ENCODE peak calls at places on chromosomes 13 and 19, in four cellular contexts. P is AG04450, X is heart left ventricle, L is astrocyte of the cerebellum. F is an unnamed sample.

GRCh38 chr19:44258139-44258538 is 1.5 kb upstream of the ZNF233 start:
- DNase-seq in P (no peak), X (no peak), L (no peak), F (no peak)

GRCh38 chr19:14505488-14506239 is 9.7 kb upstream of the GIPC1 start:
- DNase-seq in P (no peak), X (no peak), L (no peak), F (peak)

GRCh38 chr13:92175330-92175729 is 776.9 kb downstream of the GPC5 start:
- DNase-seq in P (peak), X (no peak), L (peak), F (no peak)

GRCh38 chr13:111915104-111915551 is 151.8 kb upstream of the SOX1 start:
- DNase-seq in P (no peak), X (no peak), L (no peak), F (no peak)

GRCh38 chr19:33860691-33861090 is 64.0 kb downstream of the KCTD15 start:
- DNase-seq in P (no peak), X (no peak), L (no peak), F (no peak)

GRCh38 chr19:17332677-17333581 is 1.7 kb downstream of the ANO8 start:
- DNase-seq in P (no peak), X (no peak), L (no peak), F (no peak)

GRCh38 chr13:99717959-99718674 is 216.8 kb downstream of the TM9SF2 start:
- DNase-seq in P (no peak), X (no peak), L (no peak), F (no peak)

GRCh38 chr19:55076321-55076720 is 652 bp downstream of the EPS8L1 start:
- DNase-seq in P (no peak), X (no peak), L (no peak), F (no peak)

GRCh38 chr19:4732680-4733114 is 9.1 kb upstream of the DPP9 start:
- DNase-seq in P (peak), X (no peak), L (no peak), F (no peak)

GRCh38 chr19:44308011-44308410 is 3.2 kb upstream of the ZNF235 start:
- DNase-seq in P (no peak), X (no peak), L (no peak), F (no peak)

GRCh38 chr13:90416519-90416918 is 931.0 kb upstream of the MIR17HG start:
- DNase-seq in P (no peak), X (no peak), L (no peak), F (peak)

GRCh38 chr13:35499131-35500051 is 22.9 kb upstream of the MAB21L1 start:
- DNase-seq in P (no peak), X (no peak), L (no peak), F (no peak)

GRCh38 chr13:105177265-105177900 is 1358.1 kb downstream of the EFNB2 start:
- DNase-seq in P (no peak), X (no peak), L (no peak), F (no peak)

DNA sequence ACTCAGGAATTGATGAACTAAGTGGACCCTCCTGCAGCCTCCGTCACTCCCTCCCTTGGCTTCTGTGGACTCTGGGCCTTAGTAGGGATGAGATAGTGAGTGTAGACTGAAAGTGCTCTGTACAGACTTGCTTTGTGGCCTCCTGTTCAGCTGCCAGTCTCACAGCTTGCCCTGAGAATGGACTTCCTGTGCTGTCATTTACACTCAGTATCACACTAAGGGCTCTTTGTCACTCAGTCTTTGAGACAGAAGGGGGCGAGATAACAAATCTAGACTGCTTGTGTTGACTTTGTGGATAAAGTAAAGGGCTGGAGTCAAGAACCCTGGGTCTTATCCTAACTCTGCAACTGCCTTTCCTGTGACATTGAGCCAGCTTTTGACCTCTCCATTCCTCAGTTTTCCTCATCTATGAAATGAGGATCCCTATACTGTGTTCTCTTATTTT is 21.0 kb upstream of the SPRY2 start:
- DNase-seq in P (no peak), X (no peak), L (no peak), F (no peak)
- TF ChIP-seq CTCF in P (no peak), X (no peak), L (no peak), F (no peak)

GRCh38 chr19:18650468-18651001 is 13.7 kb downstream of the KLHL26 start:
- DNase-seq in P (peak), X (peak), L (peak), F (peak)
- H3K4me3 ChIP-seq in P (peak), X (peak), L (no peak), F (no peak)

GRCh38 chr19:11225172-11225571 is 14.2 kb upstream of the ANGPTL8 start:
- DNase-seq in P (no peak), X (no peak), L (no peak), F (no peak)

GRCh38 chr19:11226716-11227166 is 12.7 kb upstream of the ANGPTL8 start:
- DNase-seq in P (no peak), X (no peak), L (no peak), F (no peak)

GRCh38 chr19:11225815-11226214 is 13.6 kb upstream of the ANGPTL8 start:
- DNase-seq in P (no peak), X (no peak), L (no peak), F (no peak)

GRCh38 chr19:11224429-11224828 is 15.0 kb upstream of the ANGPTL8 start:
- DNase-seq in P (no peak), X (no peak), L (no peak), F (no peak)

DNA sequence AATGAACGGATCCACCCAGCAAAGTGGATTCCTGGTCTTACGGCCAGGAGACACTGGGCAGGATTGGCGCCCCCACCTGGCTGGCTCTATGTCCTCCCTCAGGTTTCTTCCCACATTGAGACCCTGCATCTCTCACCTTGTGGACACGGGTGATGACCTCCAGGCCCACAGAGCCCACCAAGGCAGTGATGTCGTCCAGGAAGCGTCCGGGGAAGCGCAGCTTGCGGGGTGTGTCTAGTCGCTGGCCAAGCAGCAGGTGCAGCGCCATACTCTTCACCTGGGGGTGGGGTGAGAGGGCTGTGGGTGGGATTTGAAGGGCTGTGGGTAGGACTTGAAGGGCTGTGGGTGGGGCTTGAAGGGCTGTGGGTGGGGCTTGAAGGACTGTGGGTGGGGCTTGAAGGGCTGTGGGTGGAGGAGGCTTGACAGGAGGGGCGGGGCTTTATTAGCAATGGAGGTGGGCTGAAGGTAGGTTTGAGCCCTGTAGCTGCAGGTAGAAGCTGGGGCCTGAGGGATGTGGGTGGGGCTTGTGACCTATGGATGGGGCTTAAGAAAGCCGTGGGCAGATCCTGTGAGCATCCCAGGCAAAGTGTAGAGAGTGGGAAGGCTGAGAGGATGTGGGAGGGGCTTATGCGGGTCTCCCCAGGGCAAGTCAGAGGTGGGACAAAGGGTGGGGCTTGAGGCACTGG is 12.1 kb upstream of the ANGPTL8 start:
- DNase-seq in P (no peak), X (no peak), L (no peak), F (no peak)
- TF ChIP-seq CTCF in P (no peak), X (peak), L (peak), F (peak)

GRCh38 chr13:21142766-21143165 is 33.6 kb downstream of the SKA3 start:
- DNase-seq in P (no peak), X (no peak), L (no peak), F (no peak)
- H3K4me3 ChIP-seq in P (no peak), X (no peak), L (no peak), F (no peak)

GRCh38 chr19:48556163-48556562 is 4.2 kb downstream of the SULT2B1 start:
- DNase-seq in P (no peak), X (no peak), L (no peak), F (no peak)

GRCh38 chr19:48561412-48561811 is 9.4 kb downstream of the SULT2B1 start:
- DNase-seq in P (no peak), X (no peak), L (no peak), F (no peak)

GRCh38 chr19:48556825-48557224 is 4.9 kb downstream of the SULT2B1 start:
- DNase-seq in P (no peak), X (no peak), L (no peak), F (no peak)

GRCh38 chr19:48560095-48560530 is 8.1 kb downstream of the SULT2B1 start:
- DNase-seq in P (no peak), X (no peak), L (no peak), F (no peak)

GRCh38 chr19:48558018-48558684 is 6.2 kb downstream of the SULT2B1 start:
- DNase-seq in P (no peak), X (no peak), L (no peak), F (no peak)
- TF ChIP-seq CTCF in P (no peak), X (no peak), L (no peak), F (no peak)

GRCh38 chr19:40335101-40335500 is 13.1 kb downstream of the C19orf47 start:
- DNase-seq in P (no peak), X (no peak), L (no peak), F (no peak)

GRCh38 chr19:40335855-40336700 is 12.1 kb downstream of the C19orf47 start:
- DNase-seq in P (no peak), X (no peak), L (peak), F (no peak)

GRCh38 chr19:40337594-40337993 is 10.6 kb downstream of the C19orf47 start:
- DNase-seq in P (no peak), X (no peak), L (no peak), F (no peak)

GRCh38 chr19:40339018-40339728 is 9.0 kb downstream of the C19orf47 start:
- DNase-seq in P (no peak), X (no peak), L (no peak), F (no peak)

GRCh38 chr19:40337107-40337506 is 11.1 kb downstream of the C19orf47 start:
- DNase-seq in P (no peak), X (no peak), L (no peak), F (no peak)
- H3K4me3 ChIP-seq in P (no peak), X (no peak), L (no peak), F (no peak)

GRCh38 chr19:50916069-50916468 is 4.9 kb upstream of the KLK4 start:
- DNase-seq in P (no peak), X (no peak), L (no peak), F (no peak)

GRCh38 chr19:50912102-50912599 is 956 bp upstream of the KLK4 start:
- DNase-seq in P (no peak), X (no peak), L (no peak), F (no peak)

GRCh38 chr19:50911206-50912101 is at the start of gene KLK4:
- DNase-seq in P (no peak), X (no peak), L (no peak), F (no peak)

GRCh38 chr19:50910722-50911121 is 473 bp downstream of the KLK4 start:
- DNase-seq in P (no peak), X (no peak), L (no peak), F (no peak)

DNA sequence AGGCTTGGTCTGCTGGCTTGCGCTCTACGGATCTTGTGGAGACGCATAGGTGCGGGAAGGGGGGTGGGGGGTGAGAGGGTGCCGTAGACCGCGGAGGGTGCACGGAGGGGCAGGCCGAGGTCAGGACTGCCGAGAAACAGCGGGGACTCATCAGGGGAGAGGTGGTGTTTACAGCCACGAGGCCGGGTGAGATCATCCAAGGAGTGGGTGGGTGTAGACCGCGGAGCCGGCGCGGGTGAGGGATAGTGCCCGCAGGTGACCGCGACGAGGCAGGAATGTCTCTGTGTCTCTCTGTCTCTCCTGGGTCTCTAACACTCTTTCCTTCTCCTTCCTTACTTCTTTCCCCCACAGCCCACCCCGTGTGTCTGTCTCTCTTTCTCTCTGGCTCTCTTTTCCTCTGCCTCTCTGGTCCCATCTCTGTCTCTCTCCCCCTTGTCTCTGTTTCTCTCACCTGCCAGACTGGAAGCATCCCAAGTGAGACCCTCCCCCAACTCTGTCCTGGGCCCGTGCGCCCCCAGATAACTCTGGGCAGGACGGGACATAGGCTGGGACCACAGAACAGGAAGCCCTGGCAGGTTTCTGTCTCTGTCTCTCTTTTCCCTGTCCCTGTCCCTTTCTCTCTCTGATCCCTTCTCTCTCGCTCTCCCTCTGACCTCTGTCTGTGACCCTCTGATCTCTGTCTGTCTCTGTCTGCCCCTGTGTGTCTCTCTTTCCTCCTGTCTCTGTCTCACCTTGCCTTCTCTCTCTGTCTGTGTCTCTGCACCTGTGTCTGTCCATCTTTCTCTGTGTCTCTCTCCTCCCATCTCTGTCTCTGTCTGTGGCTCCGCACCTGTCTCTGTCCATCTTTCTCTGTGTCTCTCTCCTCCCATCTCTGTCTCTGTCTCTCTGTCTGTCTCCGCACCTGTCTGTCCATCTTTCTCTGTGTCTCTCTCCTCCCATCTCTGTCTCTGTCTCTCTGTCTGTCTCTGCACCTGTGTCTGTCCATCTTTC is 1.8 kb upstream of the KLK4 start:
- DNase-seq in P (no peak), X (no peak), L (no peak), F (no peak)
- TF ChIP-seq CTCF in P (no peak), X (no peak), L (no peak), F (no peak)

GRCh38 chr13:31154939-31155338 is 6.8 kb downstream of the HSPH1 start:
- DNase-seq in P (no peak), X (no peak), L (no peak), F (no peak)

GRCh38 chr13:31162151-31163008 is 676 bp upstream of the HSPH1 start:
- DNase-seq in P (peak), X (peak), L (peak), F (peak)

GRCh38 chr13:31160857-31161582 is 684 bp downstream of the HSPH1 start:
- DNase-seq in P (peak), X (peak), L (peak), F (no peak)

GRCh38 chr13:31161583-31162150 is at the start of gene HSPH1:
- DNase-seq in P (peak), X (peak), L (peak), F (peak)

GRCh38 chr13:31159306-31159705 is 2.4 kb downstream of the HSPH1 start:
- DNase-seq in P (no peak), X (no peak), L (no peak), F (no peak)
- H3K4me3 ChIP-seq in P (peak), X (no peak), L (peak), F (no peak)

GRCh38 chr13:110109140-110109783 is 197.7 kb downstream of the COL4A1 start:
- DNase-seq in P (no peak), X (no peak), L (no peak), F (no peak)

GRCh38 chr13:110109910-110110309 is 197.0 kb downstream of the COL4A1 start:
- DNase-seq in P (peak), X (peak), L (peak), F (no peak)

GRCh38 chr13:110106726-110107125 is 200.2 kb downstream of the COL4A1 start:
- DNase-seq in P (no peak), X (peak), L (no peak), F (no peak)

GRCh38 chr13:110108348-110109139 is 198.4 kb downstream of the COL4A1 start:
- DNase-seq in P (peak), X (peak), L (peak), F (no peak)

GRCh38 chr13:110107568-110108347 is 199.2 kb downstream of the COL4A1 start:
- DNase-seq in P (no peak), X (no peak), L (no peak), F (no peak)
- TF ChIP-seq CTCF in P (no peak), X (peak), L (peak), F (peak)

GRCh38 chr19:6475321-6476108 is 6.1 kb downstream of the DENND1C start:
- DNase-seq in P (no peak), X (no peak), L (no peak), F (no peak)
- H3K4me3 ChIP-seq in P (no peak), X (no peak), L (no peak), F (no peak)